ENCODE peak calls at places on chromosomes 11 and 22, in five cellular contexts. H, B, S, W and M are unnamed samples.

GRCh38 chr11:120712014-120712413 is 200.5 kb downstream of the GRIK4 start:
- DNase-seq in H (no peak), B (no peak), S (no peak), W (no peak), M (no peak)

GRCh38 chr11:61158691-61159381 is 2.4 kb downstream of the VPS37C start:
- DNase-seq in W (peak), S (peak), H (peak), B (no peak), M (peak)

GRCh38 chr11:98531576-98531975 is 489.2 kb upstream of the CNTN5 start:
- DNase-seq in W (peak), S (no peak), H (no peak), B (no peak), M (no peak)

GRCh38 chr22:47333625-47334024 is 571.2 kb downstream of the TBC1D22A start:
- DNase-seq in H (no peak), S (peak), W (peak), B (no peak), M (peak)

GRCh38 chr22:39214383-39215069 is 30.3 kb downstream of the PDGFB start:
- DNase-seq in S (peak), B (no peak), W (peak), H (peak), M (peak)

GRCh38 chr11:117424781-117425180 is 97.1 kb downstream of the CEP164 start:
- DNase-seq in H (no peak), S (no peak), W (no peak), B (no peak), M (no peak)

GRCh38 chr11:2584812-2585565 is 114.8 kb downstream of the KCNQ1OT1 start:
- DNase-seq in S (no peak), B (no peak), W (no peak), H (no peak), M (no peak)

GRCh38 chr11:57406337-57406904 is 16.0 kb upstream of the PRG2 start:
- DNase-seq in S (peak), H (no peak), W (no peak), B (no peak), M (no peak)

GRCh38 chr11:65205602-65205967 is 23.9 kb downstream of the CAPN1 start:
- DNase-seq in S (no peak), H (no peak), W (no peak), B (no peak), M (no peak)

GRCh38 chr22:22761606-22761962 is 117.2 kb downstream of the GGTLC2 start:
- DNase-seq in S (no peak), W (no peak), B (no peak), H (no peak), M (peak)

GRCh38 chr22:38190581-38190980 is 9.0 kb upstream of the PLA2G6 start:
- DNase-seq in H (no peak), S (no peak), B (no peak), W (no peak), M (no peak)

GRCh38 chr11:89487016-89487415 is 4.2 kb downstream of the NOX4 start:
- DNase-seq in W (no peak), H (peak), B (no peak), S (peak), M (no peak)

GRCh38 chr22:19842386-19843106 is 12.1 kb downstream of the GNB1L start:
- DNase-seq in W (no peak), H (no peak), S (no peak), B (no peak), M (no peak)

GRCh38 chr11:110837535-110838127 is 125.4 kb upstream of the ARHGAP20 start:
- DNase-seq in H (no peak), B (no peak), S (no peak), W (no peak), M (no peak)

GRCh38 chr11:62842171-62842717 is 2.9 kb upstream of the WDR74 start:
- DNase-seq in B (peak), H (peak), S (no peak), W (no peak), M (no peak)

GRCh38 chr11:133901999-133902398 is 54.8 kb downstream of the IGSF9B start:
- DNase-seq in B (no peak), H (no peak), W (no peak), S (no peak), M (no peak)

GRCh38 chr11:47406896-47407745 is 1.3 kb upstream of the SLC39A13 start:
- DNase-seq in B (no peak), W (peak), S (no peak), H (peak), M (no peak)

GRCh38 chr11:123483058-123483457 is 53.0 kb downstream of the GRAMD1B start:
- DNase-seq in S (peak), W (peak), H (no peak), B (no peak), M (peak)

GRCh38 chr11:77223797-77224196 is 77.7 kb downstream of the GDPD4 start:
- DNase-seq in B (no peak), W (peak), H (no peak), S (no peak), M (no peak)

GRCh38 chr11:120547871-120548681 is 36.5 kb downstream of the GRIK4 start:
- DNase-seq in H (peak), W (peak), S (peak), B (peak), M (peak)

GRCh38 chr11:116687458-116688201 is 85.2 kb downstream of the BUD13 start:
- DNase-seq in W (no peak), B (no peak), S (no peak), H (no peak), M (no peak)

GRCh38 chr22:27493797-27494196 is 307.8 kb downstream of the MN1 start:
- DNase-seq in W (no peak), S (no peak), B (no peak), H (no peak), M (no peak)